ENCODE peak calls at places on chromosomes 7 and 10, in seven cellular contexts. W is GF-D8; Y is fibroblast of pulmonary artery; S is cardiac fibroblast; V is IMR-90; U is stimulated activated CD8-positive, alpha-beta memory T cell treated with anti-CD3 and anti-CD28 coated beads, Interleukin-15, amount 100 ng/mL, for 24 hours; X is AG08395. N is an unnamed sample.

GRCh38 chr10:124011464-124011863 is 81.9 kb downstream of the CHST15 start:
- DNase-seq in W (no peak), Y (no peak), S (no peak), V (no peak), U (no peak), X (no peak), N (no peak)

GRCh38 chr10:60901561-60902235 is 42.3 kb downstream of the RHOBTB1 start:
- DNase-seq in W (no peak), Y (no peak), S (no peak), V (no peak), U (no peak), X (no peak), N (no peak)

GRCh38 chr10:8069108-8069507 is 14.6 kb downstream of the GATA3 start:
- DNase-seq in W (no peak), Y (no peak), S (no peak), V (no peak), U (no peak), X (no peak), N (no peak)

GRCh38 chr7:93890464-93891068 is at the start of gene TFPI2:
- DNase-seq in W (no peak), Y (peak; percentile 90), S (peak; percentile 90), V (peak; percentile 83), U (no peak), X (peak; percentile 29), N (no peak)

GRCh38 chr7:46557295-46557711 is 636.2 kb upstream of the IGFBP3 start:
- DNase-seq in W (no peak), Y (no peak), S (peak; percentile 22), V (no peak), U (no peak), X (no peak), N (no peak)

GRCh38 chr7:22849662-22850061 is 27.0 kb upstream of the TOMM7 start:
- DNase-seq in W (no peak), Y (no peak), S (no peak), V (no peak), U (no peak), X (no peak), N (no peak)

GRCh38 chr10:35184527-35185171 is 58.0 kb downstream of the CREM start:
- DNase-seq in W (no peak), Y (no peak), S (no peak), V (no peak), U (no peak), X (no peak), N (peak; percentile 9)

GRCh38 chr7:139231513-139232376 is 708 bp downstream of the UBN2 start:
- DNase-seq in W (no peak), Y (peak; percentile 42), S (peak; percentile 35), V (peak; percentile 6), U (no peak), X (peak; percentile 41), N (peak; percentile 33)

GRCh38 chr10:69179089-69179742 is 818 bp upstream of the SUPV3L1 start:
- DNase-seq in W (no peak), Y (no peak), S (no peak), V (no peak), U (no peak), X (peak; percentile 37), N (peak; percentile 78)

GRCh38 chr7:134637934-134638719 is 8.5 kb upstream of the BPGM start:
- DNase-seq in W (no peak), Y (no peak), S (no peak), V (peak; percentile 57), U (no peak), X (no peak), N (no peak)

GRCh38 chr10:104139221-104139620 is 17.2 kb downstream of the SFR1 start:
- DNase-seq in W (no peak), Y (peak; percentile 17), S (no peak), V (no peak), U (no peak), X (no peak), N (peak; percentile 7)

GRCh38 chr10:129725482-129725881 is 238.6 kb downstream of the EBF3 start:
- DNase-seq in W (no peak), Y (no peak), S (no peak), V (no peak), U (no peak), X (no peak), N (no peak)

GRCh38 chr7:119472398-119473038 is 800.5 kb upstream of the KCND2 start:
- DNase-seq in W (no peak), Y (no peak), S (no peak), V (no peak), U (no peak), X (no peak), N (no peak)

GRCh38 chr10:44929356-44930113 is 18.4 kb downstream of the TMEM72 start:
- DNase-seq in W (no peak), Y (no peak), S (no peak), V (no peak), U (no peak), X (no peak), N (no peak)